ENCODE peak calls at places on chromosome X, in four cellular contexts. W is HepG2, D is breast epithelium, J is H1. R is an unnamed sample. For H3K36me3, the result is how much of the 10 kb centered on the place peaks cover.

GRCh38 chrX:138859421-138859820 is 147.9 kb upstream of the FGF13 start:
- DNase-seq in W (no peak), D (no peak), J (no peak), R (no peak)

GRCh38 chrX:149683966-149684730 is 27.7 kb upstream of the MAGEA11 start:
- DNase-seq in W (no peak), D (no peak), J (no peak), R (no peak)

GRCh38 chrX:132631579-132632232 is 142.9 kb upstream of the MBNL3 start:
- DNase-seq in W (peak), D (no peak), J (no peak), R (no peak)

GRCh38 chrX:154056739-154057367 is 37.2 kb upstream of the IRAK1 start:
- DNase-seq in W (peak), D (peak), J (no peak), R (no peak)

GRCh38 chrX:74259879-74260491 is 44.0 kb upstream of the ZCCHC13 start:
- DNase-seq in W (no peak), D (no peak), J (peak), R (no peak)

GRCh38 chrX:50988649-50989048 is 78.1 kb downstream of the BMP15 start:
- DNase-seq in W (no peak), D (no peak), J (no peak), R (peak)

GRCh38 chrX:150036181-150036580 is 97.9 kb upstream of the EOLA2 start:
- DNase-seq in W (peak), D (no peak), J (no peak), R (no peak)

GRCh38 chrX:110420771-110421498 is 62.3 kb downstream of the RTL9 start:
- DNase-seq in W (no peak), D (no peak), J (no peak), R (no peak)

GRCh38 chrX:9378980-9379696 is 85.7 kb upstream of the TBL1X start:
- DNase-seq in W (no peak), D (no peak), J (no peak), R (no peak)

GRCh38 chrX:141936080-141936479 is 32.4 kb downstream of the MAGEC1 start:
- DNase-seq in W (no peak), D (no peak), J (no peak), R (no peak)

GRCh38 chrX:109733658-109734022 is 583 bp upstream of the ACSL4 start:
- DNase-seq in W (no peak), D (no peak), J (no peak), R (no peak)

GRCh38 chrX:129534816-129535578 is 5.1 kb upstream of the OCRL start:
- DNase-seq in W (no peak), D (no peak), J (no peak), R (no peak)

GRCh38 chrX:104168127-104168526 is 1.9 kb downstream of the FAM199X start:
- DNase-seq in W (no peak), D (no peak), J (no peak), R (no peak)

GRCh38 chrX:141221611-141222010 is 20.7 kb downstream of the SPANXC start:
- DNase-seq in W (no peak), D (no peak), J (no peak), R (no peak)

GRCh38 chrX:64975491-64975890 is 759 bp downstream of the ZC4H2 start:
- DNase-seq in W (peak), D (no peak), J (no peak), R (no peak)

GRCh38 chrX:136214551-136214950 is 36.6 kb downstream of the MAP7D3 start:
- DNase-seq in W (peak), D (no peak), J (no peak), R (no peak)

GRCh38 chrX:1249101-1249887 is 19.3 kb upstream of the CSF2RA start:
- DNase-seq in W (peak), D (no peak), J (no peak), R (no peak)

GRCh38 chrX:129642641-129643040 is 12.1 kb downstream of the APLN start:
- DNase-seq in W (no peak), D (no peak), J (no peak), R (no peak)

GRCh38 chrX:153953342-153953830 is 8.9 kb upstream of the RENBP start:
- DNase-seq in W (peak), D (peak), J (no peak), R (no peak)

GRCh38 chrX:19046343-19047215 is 62.7 kb upstream of the PHKA2 start:
- DNase-seq in W (no peak), D (no peak), J (no peak), R (no peak)

GRCh38 chrX:1134976-1135375 is 77.5 kb downstream of the CRLF2 start:
- DNase-seq in W (no peak), D (no peak), J (no peak), R (no peak)

GRCh38 chrX:123860506-123860840 is 620 bp downstream of the XIAP start:
- DNase-seq in W (peak), D (no peak), J (no peak), R (no peak)

GRCh38 chrX:110410598-110410997 is 52.0 kb downstream of the RTL9 start:
- DNase-seq in W (no peak), D (no peak), J (no peak), R (no peak)

GRCh38 chrX:115606861-115607260 is 45.9 kb downstream of the PLS3 start:
- DNase-seq in W (no peak), D (no peak), J (no peak), R (no peak)

GRCh38 chrX:107676559-107677378 is 48.5 kb downstream of the PRPS1 start:
- DNase-seq in W (no peak), D (peak), J (no peak), R (no peak)

GRCh38 chrX:153981771-153982533 is 9.4 kb downstream of the TMEM187 start:
- DNase-seq in W (no peak), D (no peak), J (no peak), R (peak)

GRCh38 chrX:130120746-130121504 is 10.6 kb upstream of the ELF4 start:
- DNase-seq in W (peak), D (peak), J (no peak), R (peak)

GRCh38 chrX:40299502-40300118 is 201.9 kb upstream of the BCOR start:
- DNase-seq in W (no peak), D (no peak), J (no peak), R (no peak)

GRCh38 chrX:16828126-16828908 is 41.8 kb downstream of the RBBP7 start:
- DNase-seq in W (no peak), D (no peak), J (no peak), R (no peak)

GRCh38 chrX:113804293-113804692 is 779.6 kb upstream of the HTR2C start:
- DNase-seq in W (no peak), D (no peak), J (no peak), R (no peak)

GRCh38 chrX:124215786-124216185 is 116.7 kb upstream of the TEX13D start:
- DNase-seq in W (no peak), D (no peak), J (no peak), R (no peak)

GRCh38 chrX:150692837-150693781 is at the start of gene MTMR1:
- DNase-seq in W (no peak), D (no peak), J (no peak), R (no peak)

GRCh38 chrX:147476008-147476407 is 435.7 kb upstream of the FMR1 start:
- DNase-seq in W (peak), D (no peak), J (no peak), R (peak)

GRCh38 chrX:37407736-37408135 is 58.6 kb downstream of the PRRG1 start:
- DNase-seq in W (no peak), D (no peak), J (no peak), R (no peak)

GRCh38 chrX:6024204-6024603 is 204.5 kb downstream of the NLGN4X start:
- DNase-seq in W (no peak), D (no peak), J (no peak), R (no peak)

GRCh38 chrX:45801554-45801953 is 600.9 kb upstream of the DIPK2B start:
- DNase-seq in W (no peak), D (no peak), J (no peak), R (no peak)

GRCh38 chrX:24110049-24110448 is 39.5 kb upstream of the ZFX start:
- DNase-seq in W (no peak), D (no peak), J (no peak), R (no peak)

GRCh38 chrX:46967547-46967946 is 55.3 kb downstream of the JADE3 start:
- DNase-seq in W (no peak), D (no peak), J (no peak), R (no peak)

GRCh38 chrX:132559101-132559500 is 70.3 kb upstream of the MBNL3 start:
- DNase-seq in W (peak), D (no peak), J (no peak), R (no peak)

GRCh38 chrX:150731795-150732194 is 38.6 kb downstream of the MTMR1 start:
- DNase-seq in W (no peak), D (no peak), J (no peak), R (no peak)

DNA sequence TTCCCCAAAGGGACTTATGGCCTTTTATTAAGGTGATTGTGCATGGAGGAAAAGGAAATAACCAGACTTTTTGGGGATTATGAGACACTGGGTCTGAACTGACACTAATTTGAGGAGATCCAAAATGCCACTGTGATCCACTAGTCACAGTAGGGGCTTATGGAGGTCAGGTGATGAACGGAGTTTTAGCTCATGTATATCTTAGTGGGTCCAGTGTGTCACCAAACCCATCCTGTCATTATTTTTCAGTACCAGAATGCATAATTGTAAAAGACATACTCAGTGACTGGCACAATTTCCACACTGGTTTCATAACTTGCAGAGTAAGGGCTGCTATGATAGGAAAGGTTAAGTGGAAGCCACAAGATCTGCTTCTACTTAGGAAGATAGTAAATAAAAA is 131.3 kb downstream of the RTL3 start:
- DNase-seq in W (no peak), D (no peak), J (no peak), R (no peak)
- TF ChIP-seq POLR2AphosphoS5 in W (no peak), D (no peak), J (no peak), R (no peak)

GRCh38 chrX:118574666-118575065 is 79.1 kb downstream of the DOCK11 start:
- DNase-seq in W (no peak), D (no peak), J (no peak), R (no peak)
- H3K36me3 ChIP-seq in W (under half), D (under half), J (under half), R (under half)

GRCh38 chrX:11376163-11376562 is 83.0 kb downstream of the AMELX start:
- DNase-seq in W (no peak), D (no peak), J (no peak), R (no peak)
- H3K27ac ChIP-seq in W (no peak), D (no peak), J (no peak), R (no peak)

GRCh38 chrX:134544614-134545255 is 84.8 kb downstream of the HPRT1 start:
- DNase-seq in W (no peak), D (no peak), J (no peak), R (no peak)
- TF ChIP-seq POLR2AphosphoS5 in W (no peak), D (no peak), J (no peak), R (peak)

DNA sequence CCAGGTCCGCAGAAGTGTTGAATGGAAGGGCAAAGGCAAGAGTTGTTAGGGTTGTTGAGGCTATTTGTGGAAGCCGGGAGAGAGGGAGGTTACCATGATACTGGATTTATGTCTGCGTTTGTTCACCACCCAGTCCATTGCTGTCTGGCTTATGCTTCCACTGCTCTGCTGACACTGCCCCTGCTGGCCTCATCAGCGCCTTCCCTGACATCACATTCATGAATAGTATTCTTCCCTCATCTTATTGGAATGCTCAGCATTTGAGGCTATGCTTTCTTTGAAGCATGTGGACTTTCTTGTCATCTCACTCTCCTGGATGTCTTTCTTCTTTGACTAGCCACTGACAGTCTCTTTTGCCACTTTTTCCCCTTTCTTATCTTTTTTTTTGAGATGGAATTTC is 10.3 kb downstream of the GNL3L start:
- DNase-seq in W (no peak), D (no peak), J (no peak), R (no peak)
- H3K36me3 ChIP-seq in W (under half), D (under half), J (under half), R (half or more)

DNA sequence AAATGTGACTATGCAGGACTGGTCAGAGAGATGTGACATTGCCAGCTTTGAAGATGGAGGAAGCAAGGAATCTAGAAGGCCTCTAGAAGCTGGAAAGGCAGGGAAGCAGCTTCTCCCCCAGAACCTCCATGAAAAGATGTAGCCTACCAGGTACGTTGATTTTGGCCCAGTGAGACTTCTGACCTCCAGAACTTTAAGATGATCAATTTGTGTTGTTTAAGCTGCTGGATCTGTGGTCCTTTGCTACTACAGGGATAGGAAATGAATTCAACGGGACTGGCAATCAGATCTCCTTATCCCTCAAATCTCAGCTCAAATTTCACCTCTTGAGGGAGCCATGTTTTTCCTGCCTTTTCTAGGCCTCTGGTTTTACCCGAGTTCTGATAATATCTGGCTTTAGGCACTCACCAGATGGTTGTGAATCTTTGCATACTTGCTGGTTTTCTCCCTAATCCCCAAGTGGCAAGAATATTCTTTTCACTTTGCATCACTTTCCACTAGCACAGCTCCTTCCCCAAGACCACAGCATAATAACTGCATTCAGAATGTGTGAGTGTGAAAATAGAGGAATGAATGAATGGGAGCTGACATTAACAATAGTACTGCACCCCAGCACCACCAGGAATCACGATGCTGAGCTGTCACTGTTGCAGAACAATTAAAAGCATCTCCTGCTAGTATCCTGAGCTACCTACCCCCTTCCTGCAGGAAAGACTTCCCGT is 25.5 kb upstream of the TMSB4X start:
- DNase-seq in W (no peak), D (no peak), J (no peak), R (peak)
- H3K27ac ChIP-seq in W (no peak), D (peak), J (no peak), R (peak)

DNA sequence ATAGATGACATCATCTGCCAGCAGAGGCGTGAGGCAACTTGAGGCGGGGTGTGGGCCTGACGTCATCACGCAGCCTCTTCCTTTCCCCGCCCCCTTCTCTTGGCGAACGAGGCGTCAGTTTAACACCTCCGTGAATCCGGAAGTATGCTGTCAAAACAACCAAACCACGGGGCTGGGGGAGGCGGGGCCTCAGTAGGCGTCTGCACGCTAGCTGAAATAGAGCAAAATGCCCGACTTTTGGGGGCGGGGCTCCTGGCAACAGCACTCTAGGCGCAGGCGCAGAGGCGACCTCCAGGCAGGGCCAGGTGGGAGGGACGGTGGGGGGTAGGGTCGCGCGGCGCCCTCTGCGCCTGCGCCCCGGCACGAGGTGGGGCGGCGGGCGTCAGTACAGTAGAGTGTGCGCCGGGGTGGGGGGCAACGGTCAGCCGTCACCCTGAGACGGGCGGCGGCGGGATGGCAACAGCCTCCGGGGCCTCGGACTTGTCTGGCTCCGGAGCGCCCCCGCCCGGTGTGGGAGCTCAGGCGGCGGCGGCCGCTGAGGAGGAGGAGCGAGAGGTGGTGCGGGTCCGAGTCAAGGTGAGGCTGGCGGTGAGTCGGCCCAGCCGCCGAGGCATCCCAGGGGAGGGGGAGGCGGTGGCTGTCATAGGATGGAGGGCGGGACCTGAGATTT is at the start of gene TBC1D25:
- DNase-seq in W (peak), D (peak), J (peak), R (peak)
- TF ChIP-seq POLR2AphosphoS5 in W (no peak), D (peak), J (no peak), R (peak)